ENCODE peak calls at places on chromosomes 13 and 19, in eight cellular contexts. W, F, G, V, D, A, B and J are unnamed samples.

GRCh38 chr13:23790591-23791170 is 98.5 kb downstream of the MIPEP start:
- DNase-seq in W (no peak), F (peak), G (peak), V (no peak), D (peak), A (no peak), B (no peak), J (no peak)

GRCh38 chr19:1591421-1592022 is 1.1 kb downstream of the MBD3 start:
- DNase-seq in W (no peak), F (no peak), G (peak), V (no peak), D (no peak), A (no peak), B (peak), J (no peak)

GRCh38 chr13:30143671-30144400 is 163.5 kb downstream of the KATNAL1 start:
- DNase-seq in W (no peak), F (peak), G (peak), V (no peak), D (peak), A (no peak), B (no peak), J (no peak)

GRCh38 chr19:58439576-58440554 is at the start of gene ZNF132:
- DNase-seq in W (peak), F (peak), G (peak), V (peak), D (peak), A (peak), B (peak), J (peak)

GRCh38 chr13:66977156-66977555 is 253.0 kb downstream of the PCDH9 start:
- DNase-seq in W (no peak), F (peak), G (no peak), V (no peak), D (peak), A (no peak), B (no peak), J (no peak)

GRCh38 chr13:55653497-55653896 is 1487.2 kb upstream of the PRR20A start:
- DNase-seq in W (no peak), F (no peak), G (no peak), V (no peak), D (no peak), A (no peak), B (no peak), J (no peak)

GRCh38 chr19:48591021-48591420 is 15.5 kb upstream of the SPACA4 start:
- DNase-seq in W (no peak), F (peak), G (peak), V (no peak), D (peak), A (no peak), B (no peak), J (no peak)

GRCh38 chr13:24083722-24084421 is 76.6 kb upstream of the SPATA13 start:
- DNase-seq in W (no peak), F (no peak), G (no peak), V (peak), D (no peak), A (no peak), B (peak), J (no peak)

GRCh38 chr13:110506859-110507566 is 54.5 kb downstream of the RAB20 start:
- DNase-seq in W (peak), F (peak), G (peak), V (no peak), D (no peak), A (no peak), B (no peak), J (no peak)

GRCh38 chr19:23823952-23824389 is 65.3 kb upstream of the ZNF681 start:
- DNase-seq in W (no peak), F (peak), G (peak), V (no peak), D (peak), A (no peak), B (peak), J (no peak)

GRCh38 chr19:35673121-35673804 is 6.9 kb downstream of the UPK1A start:
- DNase-seq in W (no peak), F (peak), G (peak), V (peak), D (peak), A (peak), B (peak), J (no peak)

GRCh38 chr13:55345197-55345596 is 1795.5 kb upstream of the PRR20A start:
- DNase-seq in W (no peak), F (no peak), G (no peak), V (no peak), D (no peak), A (no peak), B (no peak), J (no peak)

GRCh38 chr13:61039302-61039701 is 376.3 kb downstream of the PCDH20 start:
- DNase-seq in W (no peak), F (no peak), G (no peak), V (no peak), D (no peak), A (no peak), B (no peak), J (no peak)

GRCh38 chr19:38193445-38193844 is 30.6 kb downstream of the DPF1 start:
- DNase-seq in W (no peak), F (no peak), G (no peak), V (no peak), D (no peak), A (no peak), B (no peak), J (no peak)

GRCh38 chr13:27270594-27271520 is at the start of gene RASL11A:
- DNase-seq in W (peak), F (peak), G (peak), V (peak), D (peak), A (peak), B (peak), J (peak)

GRCh38 chr13:76708138-76708537 is 178.1 kb downstream of the KCTD12 start:
- DNase-seq in W (no peak), F (no peak), G (no peak), V (no peak), D (no peak), A (no peak), B (no peak), J (no peak)

GRCh38 chr19:57682226-57682766 is 519 bp downstream of the ZNF551 start:
- DNase-seq in W (no peak), F (peak), G (no peak), V (no peak), D (peak), A (no peak), B (no peak), J (no peak)

GRCh38 chr13:91185294-91185863 is 162.1 kb upstream of the MIR17HG start:
- DNase-seq in W (no peak), F (peak), G (peak), V (no peak), D (peak), A (no peak), B (peak), J (no peak)

GRCh38 chr13:30418886-30419459 is 3.3 kb upstream of the UBE2L5 start:
- DNase-seq in W (no peak), F (no peak), G (no peak), V (no peak), D (no peak), A (no peak), B (no peak), J (no peak)

GRCh38 chr19:13579388-13580060 is 73.2 kb upstream of the CACNA1A start:
- DNase-seq in W (no peak), F (no peak), G (peak), V (no peak), D (peak), A (no peak), B (no peak), J (no peak)

GRCh38 chr19:13573268-13573667 is 67.0 kb upstream of the CACNA1A start:
- DNase-seq in W (no peak), F (no peak), G (no peak), V (no peak), D (no peak), A (no peak), B (peak), J (no peak)

GRCh38 chr19:13576726-13577125 is 70.4 kb upstream of the CACNA1A start:
- DNase-seq in W (no peak), F (no peak), G (no peak), V (no peak), D (no peak), A (no peak), B (no peak), J (no peak)

DNA sequence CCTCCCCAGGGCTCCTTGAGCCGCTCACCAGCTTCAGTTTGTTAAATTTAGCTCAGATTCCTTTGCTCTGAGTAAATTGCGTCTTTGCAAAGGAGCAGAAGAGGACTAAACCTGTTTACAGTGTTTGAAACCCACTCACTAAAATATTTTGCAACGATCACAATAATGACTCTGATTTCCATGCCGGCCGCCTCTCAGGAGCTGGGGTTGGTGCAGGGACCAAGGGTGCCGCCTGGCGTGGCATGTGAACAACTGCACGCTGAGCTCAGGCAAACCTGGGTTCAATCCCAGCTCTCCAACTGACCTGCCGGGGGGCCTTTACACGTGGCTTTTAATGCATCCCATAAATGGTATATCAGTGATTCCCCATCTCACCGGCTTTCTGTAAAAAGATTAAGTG is 68.7 kb upstream of the CACNA1A start:
- DNase-seq in W (no peak), F (no peak), G (peak), V (peak), D (peak), A (no peak), B (peak), J (no peak)
- TF ChIP-seq CTCF in W (no peak), F (peak), G (peak), V (no peak), D (peak), A (no peak), B (peak), J (peak)

GRCh38 chr19:52962394-52963228 is at the start of gene ZNF816:
- DNase-seq in W (peak), F (peak), G (peak), V (peak), D (peak), A (peak), B (peak), J (peak)
- TF ChIP-seq CTCF in W (no peak), F (no peak), G (no peak), V (no peak), D (no peak), A (no peak), B (no peak), J (no peak)

GRCh38 chr13:101784313-101784712 is 331.8 kb downstream of the ITGBL1 start:
- DNase-seq in W (no peak), F (no peak), G (no peak), V (no peak), D (no peak), A (no peak), B (no peak), J (no peak)

GRCh38 chr13:101783554-101783953 is 331.1 kb downstream of the ITGBL1 start:
- DNase-seq in W (no peak), F (no peak), G (no peak), V (no peak), D (no peak), A (no peak), B (no peak), J (no peak)

DNA sequence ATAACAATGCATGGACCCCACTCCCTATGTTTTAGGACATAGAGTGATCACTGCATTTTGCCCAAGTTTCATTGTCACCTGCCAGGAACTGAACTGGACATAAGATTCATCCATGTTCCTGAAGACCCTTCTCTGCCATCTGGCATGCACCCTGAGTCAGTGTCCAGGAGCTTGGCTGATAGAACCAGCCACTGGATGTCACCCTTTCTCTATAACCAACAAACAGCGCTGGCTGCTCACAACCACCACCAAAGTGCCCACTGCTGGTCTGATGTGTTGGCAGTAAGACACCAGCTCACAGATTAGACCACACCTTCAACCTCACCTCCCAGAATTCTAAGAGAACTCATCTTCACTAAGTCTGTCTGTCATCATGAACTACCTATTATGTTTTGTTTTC is 333.4 kb downstream of the ITGBL1 start:
- DNase-seq in W (no peak), F (peak), G (no peak), V (peak), D (peak), A (no peak), B (peak), J (no peak)
- TF ChIP-seq CTCF in W (no peak), F (peak), G (no peak), V (peak), D (no peak), A (no peak), B (peak), J (no peak)

GRCh38 chr19:51610576-51610975 is 19.6 kb downstream of the SIGLEC5 start:
- DNase-seq in W (no peak), F (no peak), G (no peak), V (no peak), D (no peak), A (no peak), B (no peak), J (no peak)

GRCh38 chr19:51602189-51602854 is 27.9 kb downstream of the SIGLEC5 start:
- DNase-seq in W (no peak), F (no peak), G (no peak), V (no peak), D (no peak), A (no peak), B (no peak), J (no peak)

GRCh38 chr19:51607077-51607476 is 23.1 kb downstream of the SIGLEC5 start:
- DNase-seq in W (no peak), F (no peak), G (no peak), V (no peak), D (no peak), A (no peak), B (no peak), J (no peak)

DNA sequence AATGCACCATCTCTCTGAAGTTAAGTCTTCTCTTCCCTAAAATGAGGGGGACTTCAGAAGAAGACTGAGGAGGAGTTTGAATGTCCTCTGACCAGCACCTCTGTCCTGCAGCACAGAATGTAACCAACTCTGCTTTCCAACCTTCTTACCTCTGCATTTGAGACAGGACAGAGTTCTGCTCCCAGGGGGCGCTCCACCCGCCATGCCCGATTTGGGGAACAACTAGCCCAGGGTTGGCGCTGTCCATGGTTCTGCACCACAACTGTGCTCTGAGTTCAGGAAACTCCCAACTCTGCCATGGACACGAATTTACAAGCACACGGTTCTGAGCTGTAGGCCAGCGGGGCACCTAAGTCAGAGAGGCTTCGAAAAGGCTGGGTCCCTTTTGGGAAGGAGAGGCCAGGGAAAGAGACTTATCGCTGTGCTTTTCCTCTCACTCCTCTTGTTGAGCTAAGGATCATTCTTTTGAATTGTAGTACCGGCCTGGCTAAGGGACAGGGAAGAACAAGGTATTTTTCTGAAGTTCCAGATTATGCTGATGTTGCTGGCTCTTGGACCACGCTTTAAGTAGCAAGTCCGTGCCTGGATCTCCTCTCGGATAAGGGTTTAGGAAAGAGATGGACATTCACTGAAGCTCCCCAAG is 22.2 kb downstream of the SIGLEC5 start:
- DNase-seq in W (peak), F (peak), G (peak), V (peak), D (peak), A (peak), B (peak), J (peak)
- TF ChIP-seq CTCF in W (peak), F (peak), G (peak), V (peak), D (peak), A (peak), B (peak), J (peak)

GRCh38 chr19:14474827-14475226 is 327 bp downstream of the PTGER1 start:
- DNase-seq in W (no peak), F (no peak), G (no peak), V (no peak), D (no peak), A (no peak), B (no peak), J (no peak)

GRCh38 chr19:14476663-14477401 is 1.7 kb upstream of the PTGER1 start:
- DNase-seq in W (no peak), F (peak), G (peak), V (no peak), D (peak), A (peak), B (no peak), J (no peak)

GRCh38 chr19:14476307-14476662 is 1.1 kb upstream of the PTGER1 start:
- DNase-seq in W (no peak), F (no peak), G (no peak), V (no peak), D (no peak), A (no peak), B (no peak), J (no peak)

GRCh38 chr19:14473915-14474578 is 1.1 kb downstream of the PTGER1 start:
- DNase-seq in W (no peak), F (no peak), G (peak), V (no peak), D (no peak), A (no peak), B (no peak), J (no peak)

DNA sequence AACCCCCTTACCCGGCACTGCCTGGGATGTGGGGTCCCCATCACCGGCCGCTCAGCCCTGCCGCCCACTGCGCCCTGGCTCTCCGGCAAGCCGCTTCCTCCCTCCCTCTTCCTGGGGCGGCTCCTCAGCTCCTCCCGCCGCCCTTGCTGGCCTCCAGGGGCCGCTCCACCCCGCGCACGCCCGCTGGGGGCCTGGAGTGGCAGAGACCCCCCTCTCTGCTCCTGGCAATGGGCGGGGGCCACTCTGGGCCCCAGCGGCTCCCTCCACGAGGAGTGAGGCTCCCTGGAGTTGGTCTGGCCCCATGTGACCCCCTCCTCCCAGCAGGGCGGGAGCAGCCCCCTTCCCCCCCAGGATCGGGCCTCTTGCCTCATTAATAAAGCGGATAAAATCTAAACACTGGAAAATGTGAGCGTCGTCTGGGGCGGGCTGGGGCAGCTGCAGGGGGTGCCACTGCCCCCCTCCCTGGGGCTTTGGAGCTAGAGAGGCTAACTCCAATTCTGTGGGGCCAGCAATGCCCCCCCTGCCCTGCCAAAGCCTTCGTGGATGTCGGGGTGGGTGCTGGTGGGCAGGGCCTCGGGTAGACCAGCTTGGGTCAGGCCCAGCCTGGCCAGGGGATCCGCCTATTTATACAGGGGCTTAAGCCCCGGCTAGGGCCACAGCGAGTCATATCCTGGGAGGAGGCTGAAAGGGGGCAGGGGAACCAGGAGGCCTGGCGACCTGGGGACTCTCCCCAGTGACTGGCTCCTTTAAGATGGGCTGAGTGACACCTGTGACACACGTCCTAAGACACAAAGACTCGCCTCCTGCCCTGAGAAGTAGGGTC is at the start of gene PTGER1:
- DNase-seq in W (no peak), F (peak), G (peak), V (no peak), D (peak), A (no peak), B (peak), J (no peak)
- TF ChIP-seq CTCF in W (no peak), F (peak), G (peak), V (peak), D (no peak), A (peak), B (peak), J (no peak)

DNA sequence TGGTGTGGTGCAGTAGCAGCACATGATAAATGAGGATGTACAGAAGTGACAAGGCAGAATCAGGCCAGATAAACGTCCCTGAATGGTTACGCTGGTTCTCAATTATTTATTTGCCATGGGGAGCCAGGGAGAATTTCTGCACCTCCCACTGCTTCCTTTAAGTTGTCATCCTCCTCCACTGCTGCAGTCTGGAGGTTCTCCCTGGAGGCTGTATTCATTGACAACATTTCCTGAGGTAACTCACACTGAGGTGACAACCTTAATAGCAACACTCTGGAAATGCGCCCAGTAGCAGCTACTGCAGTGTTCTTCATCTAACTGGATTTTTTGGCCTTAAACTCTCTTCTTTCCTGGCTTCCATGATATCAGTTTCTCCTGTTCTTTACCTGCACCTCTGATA is 308.9 kb upstream of the SLITRK1 start:
- DNase-seq in W (no peak), F (no peak), G (no peak), V (no peak), D (no peak), A (no peak), B (no peak), J (no peak)
- TF ChIP-seq CTCF in W (no peak), F (no peak), G (no peak), V (no peak), D (no peak), A (no peak), B (no peak), J (no peak)

GRCh38 chr13:85737952-85738351 is 61.3 kb downstream of the SLITRK6 start:
- DNase-seq in W (no peak), F (no peak), G (no peak), V (no peak), D (no peak), A (no peak), B (no peak), J (no peak)
- TF ChIP-seq CTCF in W (no peak), F (no peak), G (no peak), V (no peak), D (no peak), A (no peak), B (no peak), J (no peak)

GRCh38 chr19:30046522-30046921 is 104.5 kb downstream of the URI1 start:
- DNase-seq in W (no peak), F (peak), G (no peak), V (no peak), D (peak), A (no peak), B (peak), J (no peak)
- TF ChIP-seq CTCF in W (no peak), F (peak), G (peak), V (peak), D (peak), A (no peak), B (peak), J (peak)

GRCh38 chr13:70758932-70759331 is 650.7 kb upstream of the KLHL1 start:
- DNase-seq in W (no peak), F (no peak), G (no peak), V (no peak), D (no peak), A (no peak), B (no peak), J (no peak)
- TF ChIP-seq CTCF in W (no peak), F (no peak), G (no peak), V (no peak), D (no peak), A (no peak), B (no peak), J (no peak)

GRCh38 chr19:4730740-4731171 is 7.1 kb upstream of the DPP9 start:
- DNase-seq in W (no peak), F (no peak), G (no peak), V (peak), D (no peak), A (peak), B (no peak), J (no peak)
- TF ChIP-seq CTCF in W (peak), F (peak), G (peak), V (peak), D (peak), A (peak), B (peak), J (peak)